ENCODE peak calls at places on chromosomes 2 and 18, in ten cellular contexts. C, E, O, N, K, A, B, X, T and G are unnamed samples.

GRCh38 chr18:48575658-48576453 is 37.0 kb downstream of the CTIF start:
- DNase-seq in C (no peak), E (no peak), O (no peak), N (peak), K (no peak), A (peak), B (no peak), X (peak), T (no peak), G (peak)

GRCh38 chr2:10342245-10342951 is 39.7 kb downstream of the HPCAL1 start:
- DNase-seq in C (no peak), E (no peak), O (peak), N (no peak), K (no peak), A (no peak), B (no peak), X (no peak), T (no peak), G (no peak)

GRCh38 chr2:240974771-240975572 is 23.4 kb upstream of the SNED1 start:
- DNase-seq in C (no peak), E (no peak), O (peak), N (no peak), K (no peak), A (no peak), B (no peak), X (no peak), T (peak), G (no peak)

GRCh38 chr2:134433934-134434333 is 180.1 kb downstream of the MGAT5 start:
- DNase-seq in C (no peak), E (no peak), O (no peak), N (no peak), K (no peak), A (no peak), B (no peak), X (no peak), T (no peak), G (no peak)

GRCh38 chr2:84957771-84958134 is 13.2 kb upstream of the KCMF1 start:
- DNase-seq in C (no peak), E (no peak), O (no peak), N (no peak), K (no peak), A (no peak), B (no peak), X (no peak), T (no peak), G (no peak)

GRCh38 chr2:216115224-216115582 is 6.1 kb downstream of the XRCC5 start:
- DNase-seq in C (no peak), E (no peak), O (no peak), N (no peak), K (no peak), A (no peak), B (peak), X (peak), T (peak), G (no peak)

GRCh38 chr18:51236225-51236624 is 38.7 kb upstream of the MEX3C start:
- DNase-seq in C (peak), E (no peak), O (no peak), N (peak), K (no peak), A (peak), B (peak), X (no peak), T (peak), G (peak)

GRCh38 chr2:227310756-227311110 is 14.3 kb upstream of the MFF start:
- DNase-seq in C (no peak), E (no peak), O (no peak), N (peak), K (no peak), A (no peak), B (no peak), X (no peak), T (no peak), G (no peak)

GRCh38 chr2:165803123-165803760 is 9.2 kb upstream of the GALNT3 start:
- DNase-seq in C (no peak), E (no peak), O (no peak), N (peak), K (no peak), A (no peak), B (no peak), X (no peak), T (peak), G (peak)

GRCh38 chr18:25261768-25262167 is 90.2 kb downstream of the ZNF521 start:
- DNase-seq in C (no peak), E (no peak), O (no peak), N (no peak), K (no peak), A (no peak), B (no peak), X (no peak), T (no peak), G (no peak)

GRCh38 chr2:85925216-85925671 is 36.5 kb upstream of the ST3GAL5 start:
- DNase-seq in C (no peak), E (no peak), O (no peak), N (no peak), K (no peak), A (no peak), B (no peak), X (no peak), T (no peak), G (no peak)

GRCh38 chr18:48994044-48994651 is 43.4 kb upstream of the SMAD7 start:
- DNase-seq in C (peak), E (no peak), O (peak), N (peak), K (no peak), A (peak), B (no peak), X (no peak), T (peak), G (peak)

GRCh38 chr2:12824304-12824761 is 107.6 kb downstream of the TRIB2 start:
- DNase-seq in C (no peak), E (no peak), O (no peak), N (no peak), K (no peak), A (no peak), B (no peak), X (no peak), T (peak), G (no peak)

GRCh38 chr2:80050246-80050645 is 254.3 kb downstream of the LRRTM1 start:
- DNase-seq in C (no peak), E (no peak), O (no peak), N (no peak), K (no peak), A (no peak), B (no peak), X (no peak), T (no peak), G (no peak)

GRCh38 chr2:230715201-230715600 is 2.6 kb downstream of the CAB39 start:
- DNase-seq in C (no peak), E (no peak), O (no peak), N (peak), K (no peak), A (no peak), B (no peak), X (no peak), T (peak), G (no peak)

GRCh38 chr2:101745711-101746694 is 48.5 kb downstream of the MAP4K4 start:
- DNase-seq in C (peak), E (no peak), O (no peak), N (peak), K (no peak), A (peak), B (no peak), X (no peak), T (peak), G (peak)

GRCh38 chr2:57701391-57701791 is 345.2 kb upstream of the VRK2 start:
- DNase-seq in C (no peak), E (no peak), O (no peak), N (peak), K (no peak), A (no peak), B (no peak), X (no peak), T (peak), G (peak)